ENCODE peak calls at places on chromosome X, in six cellular contexts. F is body of pancreas; G is CD4-positive, alpha-beta T cell; L is psoas muscle; N is stomach; Q is breast epithelium. M is an unnamed sample.

GRCh38 chrX:38987135-38987780 is 186.0 kb downstream of the MID1IP1 start:
- DNase-seq in N (no peak), L (no peak), Q (no peak), F (no peak), G (no peak), M (peak)

GRCh38 chrX:13001961-13002671 is 27.2 kb downstream of the TMSB4X start:
- DNase-seq in F (no peak), G (no peak), N (no peak), L (no peak), Q (no peak), M (no peak)

GRCh38 chrX:29541038-29541437 is 674.3 kb upstream of the MAGEB2 start:
- DNase-seq in F (no peak), L (no peak), N (no peak), Q (no peak), G (no peak), M (no peak)

GRCh38 chrX:2452317-2452784 is 48.4 kb downstream of the DHRSX start:
- DNase-seq in F (no peak), Q (no peak), L (no peak), N (no peak), G (no peak), M (no peak)

GRCh38 chrX:34521563-34521962 is 135.5 kb downstream of the TMEM47 start:
- DNase-seq in N (no peak), Q (no peak), G (no peak), F (no peak), L (no peak), M (no peak)

GRCh38 chrX:150099316-150099715 is 161.0 kb upstream of the EOLA2 start:
- DNase-seq in F (no peak), Q (no peak), G (no peak), L (no peak), N (no peak), M (no peak)

GRCh38 chrX:10832103-10832502 is 211.7 kb upstream of the MID1 start:
- DNase-seq in G (no peak), L (no peak), N (no peak), Q (no peak), F (no peak), M (no peak)

GRCh38 chrX:48937065-48937907 is 18.5 kb upstream of the PIM2 start:
- DNase-seq in Q (no peak), L (peak), F (no peak), N (peak), G (peak), M (no peak)

GRCh38 chrX:93538575-93538974 is 134.8 kb downstream of the NAP1L3 start:
- DNase-seq in N (no peak), G (no peak), Q (no peak), L (no peak), F (no peak), M (no peak)

GRCh38 chrX:72208126-72208525 is 26.6 kb downstream of the PIN4 start:
- DNase-seq in N (no peak), G (no peak), L (no peak), F (no peak), Q (no peak), M (no peak)

GRCh38 chrX:9127991-9128390 is 94.1 kb upstream of the FAM9B start:
- DNase-seq in N (no peak), G (no peak), Q (no peak), L (no peak), F (no peak), M (no peak)

GRCh38 chrX:3743821-3744439 is 30.5 kb upstream of the PRKX start:
- DNase-seq in Q (no peak), L (no peak), F (no peak), G (peak), N (no peak), M (no peak)

GRCh38 chrX:106263817-106264216 is 95.7 kb downstream of the PWWP3B start:
- DNase-seq in G (no peak), F (no peak), N (no peak), Q (no peak), L (no peak), M (no peak)

GRCh38 chrX:86210772-86211171 is 62.5 kb downstream of the DACH2 start:
- DNase-seq in L (no peak), G (no peak), Q (no peak), F (no peak), N (no peak), M (no peak)

GRCh38 chrX:11214346-11215190 is 78.6 kb upstream of the AMELX start:
- DNase-seq in L (no peak), G (no peak), N (no peak), Q (no peak), F (no peak), M (no peak)

GRCh38 chrX:1589356-1590130 is 1.9 kb upstream of the AKAP17A start:
- DNase-seq in G (no peak), N (no peak), Q (no peak), F (no peak), L (no peak), M (no peak)

GRCh38 chrX:22952011-22952410 is 47.7 kb upstream of the DDX53 start:
- DNase-seq in G (no peak), Q (no peak), L (no peak), N (no peak), F (no peak), M (no peak)

GRCh38 chrX:114344756-114345155 is 239.1 kb upstream of the HTR2C start:
- DNase-seq in Q (no peak), F (no peak), L (no peak), N (no peak), G (no peak), M (no peak)

DNA sequence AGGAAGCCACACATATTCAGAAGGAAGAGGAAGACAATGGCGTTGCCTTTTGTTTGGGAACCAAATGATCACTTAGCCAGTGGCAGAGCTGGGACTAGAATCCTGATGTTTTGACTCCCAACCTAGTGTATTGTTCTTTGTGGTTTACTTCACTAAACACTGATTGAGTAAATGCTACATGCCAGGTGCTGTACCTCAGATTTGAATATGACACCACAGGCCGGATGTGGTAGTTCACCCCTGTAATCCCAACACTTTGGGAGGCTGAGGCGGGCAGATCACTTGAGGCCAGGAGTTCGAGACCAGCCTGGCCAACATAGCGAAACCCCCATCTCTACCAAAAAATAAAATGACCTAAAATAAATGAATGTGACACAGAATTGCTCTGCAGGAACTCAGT is 8.4 kb downstream of the NDUFA1 start:
- DNase-seq in Q (no peak), F (no peak), G (no peak), L (no peak), N (no peak), M (no peak)
- H3K27ac ChIP-seq in Q (no peak), F (no peak), G (no peak), L (no peak), N (no peak), M (no peak)

DNA sequence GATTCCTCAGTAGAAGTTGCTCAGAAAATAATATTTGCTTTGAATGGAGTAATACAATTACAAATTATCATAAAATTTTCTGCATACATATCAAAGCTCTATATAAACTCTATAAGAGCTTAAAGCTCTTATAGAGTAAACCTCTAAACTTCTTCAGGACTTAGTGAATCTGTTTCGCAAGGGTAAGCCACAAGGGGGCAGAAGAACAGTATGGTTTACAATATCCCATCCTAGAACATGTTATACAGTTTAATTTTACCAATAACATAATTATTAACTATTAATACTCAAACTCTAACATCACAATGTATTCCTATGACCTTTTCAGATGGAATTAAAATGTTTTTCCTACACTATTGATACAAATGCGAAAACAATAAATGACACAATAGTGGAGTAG is 33.8 kb upstream of the SPANXN1 start:
- DNase-seq in G (no peak), L (no peak), N (no peak), Q (no peak), F (no peak), M (no peak)
- TF ChIP-seq CTCF in G (no peak), L (peak), N (no peak), Q (no peak), F (no peak), M (no peak)

GRCh38 chrX:51569561-51569960 is 49.2 kb downstream of the CENPVL3 start:
- DNase-seq in G (no peak), F (no peak), Q (no peak), N (no peak), L (no peak), M (no peak)
- H3K27ac ChIP-seq in G (no peak), F (no peak), Q (no peak), N (no peak), L (no peak), M (no peak)

GRCh38 chrX:148540114-148540513 is 39.7 kb downstream of the AFF2 start:
- DNase-seq in Q (no peak), L (no peak), G (no peak), N (no peak), F (no peak), M (no peak)

GRCh38 chrX:148537556-148538182 is 37.3 kb downstream of the AFF2 start:
- DNase-seq in F (no peak), G (no peak), Q (no peak), L (no peak), N (no peak), M (no peak)

GRCh38 chrX:148538582-148538981 is 38.2 kb downstream of the AFF2 start:
- DNase-seq in Q (no peak), L (no peak), G (no peak), N (no peak), F (no peak), M (no peak)

GRCh38 chrX:148541461-148541983 is 41.1 kb downstream of the AFF2 start:
- DNase-seq in N (no peak), L (no peak), F (no peak), Q (no peak), G (no peak), M (no peak)

DNA sequence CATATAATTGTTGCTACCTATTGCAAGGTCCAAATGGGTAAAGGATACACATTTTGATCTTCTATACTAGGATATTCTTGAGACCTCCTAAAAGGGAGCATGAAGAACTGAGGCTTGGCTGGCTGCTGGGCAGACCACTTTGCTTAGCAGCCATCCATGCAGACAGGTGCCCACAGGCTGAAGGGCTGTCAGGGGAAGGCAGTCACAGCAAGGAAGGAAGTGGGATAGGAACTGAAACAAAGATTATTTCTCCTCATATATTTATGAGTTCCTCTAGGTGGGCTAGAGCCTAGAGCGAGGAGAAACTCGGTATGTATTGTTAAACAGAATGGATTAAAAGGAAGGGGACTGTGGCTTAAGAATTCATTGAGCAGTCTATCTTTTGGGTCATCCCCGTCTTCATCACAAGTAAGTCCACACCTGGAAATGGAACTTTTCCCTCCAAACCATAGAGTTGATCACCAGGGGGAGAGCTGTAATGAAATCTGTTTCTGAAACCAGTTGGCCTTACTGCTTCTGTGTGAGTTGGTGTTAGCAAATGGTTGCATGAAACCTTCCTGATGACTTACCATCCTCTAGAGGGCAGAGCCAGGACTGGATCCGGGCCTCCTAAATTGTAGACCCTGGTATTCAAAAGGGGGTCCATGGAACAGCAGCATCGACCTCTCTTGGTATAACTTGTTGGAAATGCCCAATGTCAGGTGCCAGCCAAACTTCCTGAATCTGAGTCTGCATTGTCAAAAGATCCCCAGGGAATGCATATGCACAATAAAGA is 42.3 kb downstream of the AFF2 start:
- DNase-seq in L (no peak), F (no peak), N (no peak), G (no peak), Q (no peak), M (no peak)
- TF ChIP-seq CTCF in L (no peak), F (no peak), N (no peak), G (no peak), Q (no peak), M (no peak)

GRCh38 chrX:153780678-153781427 is at the start of gene SRPK3:
- DNase-seq in F (no peak), N (no peak), Q (no peak), L (no peak), G (no peak), M (peak)
- H3K27ac ChIP-seq in F (no peak), N (no peak), Q (peak), L (peak), G (no peak), M (peak)

DNA sequence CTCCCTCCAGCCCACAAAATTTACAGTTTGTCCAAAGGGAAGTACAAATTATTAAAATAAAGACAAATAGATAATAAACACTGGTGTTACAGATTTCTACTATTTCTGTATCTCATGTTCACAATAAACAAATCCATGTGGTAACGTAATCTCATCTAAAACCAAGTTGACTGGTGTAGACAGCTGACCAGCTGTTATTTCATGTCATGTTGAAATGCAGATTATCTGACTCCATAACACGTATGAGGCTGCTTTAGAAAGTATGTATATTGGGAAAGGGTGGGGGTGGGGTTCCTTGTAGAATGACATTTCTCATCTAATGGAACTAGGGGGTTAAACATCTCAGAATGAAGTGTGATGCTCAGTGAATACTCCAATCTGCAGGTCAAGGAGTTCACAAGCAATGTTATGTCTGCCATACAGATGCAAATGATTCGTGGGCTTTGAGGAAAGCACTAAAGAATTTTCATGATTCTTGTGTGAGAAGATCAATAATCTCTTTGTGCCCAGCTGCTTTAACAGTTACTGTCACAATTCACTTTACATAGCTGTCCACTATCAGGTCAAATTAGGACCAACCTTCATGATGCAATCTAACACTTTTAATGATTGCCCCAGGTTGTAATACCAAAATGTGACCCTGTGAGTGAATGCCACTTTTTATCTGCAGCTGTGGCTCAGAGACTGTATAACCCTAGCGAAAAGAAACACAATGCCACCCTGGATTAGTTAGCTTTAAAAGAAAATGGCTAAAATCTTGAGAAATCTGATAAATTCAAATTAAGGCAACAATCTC is 114.0 kb downstream of the ENOX2 start:
- DNase-seq in N (no peak), L (no peak), G (no peak), Q (no peak), F (no peak), M (no peak)
- TF ChIP-seq CTCF in N (no peak), L (no peak), G (no peak), Q (no peak), F (no peak), M (no peak)

DNA sequence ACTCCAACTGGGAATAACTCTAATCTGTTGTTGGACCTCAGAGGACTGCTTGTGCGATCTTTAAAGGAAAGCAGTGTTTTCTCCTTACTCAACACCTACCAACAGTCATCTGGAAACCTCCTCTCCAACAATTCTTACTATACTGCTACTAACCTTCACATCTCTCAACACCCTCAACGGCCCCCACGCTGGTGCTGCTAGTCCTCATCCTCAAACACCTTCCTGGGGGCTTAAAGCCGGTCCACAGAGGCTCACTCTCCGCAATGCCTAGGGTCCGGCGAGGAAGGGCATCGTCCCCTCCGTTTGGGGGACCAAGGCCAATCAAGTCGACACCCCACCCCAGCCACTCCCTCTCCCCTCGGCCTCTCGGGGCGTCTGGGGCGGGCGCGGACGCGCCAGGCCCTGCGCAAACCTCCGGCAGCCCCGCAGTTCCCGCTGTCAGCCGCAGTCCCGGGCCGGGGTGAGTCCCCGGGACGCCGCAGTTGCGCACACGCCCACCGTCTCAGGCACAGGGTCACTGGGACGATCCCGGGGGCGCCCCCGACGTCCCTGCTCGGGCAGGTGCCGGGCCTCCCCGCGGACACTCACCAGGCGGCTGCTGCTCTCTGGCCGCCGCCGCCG is 418 bp downstream of the TAB3 start:
- DNase-seq in L (peak), G (peak), N (no peak), Q (no peak), F (no peak), M (peak)
- H3K27ac ChIP-seq in L (peak), G (no peak), N (peak), Q (peak), F (peak), M (peak)

GRCh38 chrX:119150163-119151135 is 22.8 kb upstream of the KIAA1210 start:
- DNase-seq in G (no peak), Q (no peak), L (no peak), N (no peak), F (no peak), M (no peak)

GRCh38 chrX:119147486-119147885 is 19.9 kb upstream of the KIAA1210 start:
- DNase-seq in F (no peak), L (no peak), N (no peak), Q (no peak), G (no peak), M (no peak)

DNA sequence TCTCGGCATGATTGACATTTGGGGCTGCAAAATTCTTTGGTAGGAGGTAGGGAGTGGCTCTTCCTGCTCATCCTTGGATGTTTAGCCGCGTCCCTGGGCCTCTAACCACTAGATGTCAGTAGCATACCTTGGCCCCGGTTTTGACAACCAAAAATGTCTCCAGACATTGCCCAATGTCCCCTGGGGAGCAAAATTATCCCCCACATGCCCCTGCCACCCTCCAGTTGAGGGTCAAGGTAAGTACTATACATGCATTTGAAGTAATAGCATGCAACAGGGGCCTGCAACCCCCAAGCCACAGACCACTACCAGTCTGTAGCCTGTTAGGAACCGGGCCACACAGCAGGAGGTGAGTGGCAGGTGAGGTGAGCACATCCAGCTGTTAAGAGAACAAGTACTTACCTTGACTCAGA is 17.6 kb upstream of the KIAA1210 start:
- DNase-seq in L (no peak), N (no peak), F (no peak), Q (no peak), G (no peak), M (peak)
- TF ChIP-seq CTCF in L (no peak), N (no peak), F (peak), Q (no peak), G (no peak), M (peak)

M was measured in WERI-Rb-1.